ENCODE peak calls at places on chromosomes 6 and 20, in nine cellular contexts. W is IMR-90; N is fibroblast of lung; I is heart right ventricle; D is stomach; G is hepatocyte; M is right cardiac atrium; V is CD8-positive, alpha-beta T cell; J is mammary epithelial cell. O is an unnamed sample.

GRCh38 chr6:40042232-40042631 is 108.0 kb upstream of the MOCS1 start:
- DNase-seq in W (no peak), N (no peak), I (no peak), D (no peak), G (no peak), M (no peak), V (no peak), J (peak; percentile 95), O (no peak)

GRCh38 chr6:94350833-94351232 is 931.5 kb upstream of the EPHA7 start:
- DNase-seq in W (no peak), N (no peak), I (no peak), D (no peak), G (no peak), M (no peak), V (no peak), J (no peak), O (no peak)

GRCh38 chr6:111861321-111861938 is 11.8 kb downstream of the FYN start:
- DNase-seq in W (no peak), N (no peak), I (no peak), D (no peak), G (no peak), M (no peak), V (no peak), J (no peak), O (no peak)

GRCh38 chr20:31666258-31667042 is 28.7 kb downstream of the COX4I2 start:
- DNase-seq in W (no peak), N (peak; percentile 46), I (no peak), D (no peak), G (no peak), M (no peak), V (peak; percentile 30), J (no peak), O (no peak)

GRCh38 chr20:25320035-25320800 is 70.4 kb downstream of the ABHD12 start:
- DNase-seq in W (no peak), N (no peak), I (no peak), D (peak; percentile 21), G (no peak), M (no peak), V (no peak), J (no peak), O (no peak)

GRCh38 chr20:1393507-1393882 is 641 bp upstream of the FKBP1A start:
- DNase-seq in W (no peak), N (no peak), I (no peak), D (no peak), G (no peak), M (no peak), V (no peak), J (no peak), O (no peak)

GRCh38 chr20:48797275-48797825 is 30.4 kb downstream of the PREX1 start:
- DNase-seq in W (no peak), N (no peak), I (peak; percentile 31), D (no peak), G (no peak), M (no peak), V (no peak), J (no peak), O (no peak)

GRCh38 chr20:40690836-40691565 is 2.0 kb upstream of the MAFB start:
- DNase-seq in W (no peak), N (no peak), I (no peak), D (no peak), G (no peak), M (no peak), V (no peak), J (no peak), O (no peak)

GRCh38 chr6:90885611-90886056 is 298.8 kb upstream of the MAP3K7 start:
- DNase-seq in W (no peak), N (no peak), I (no peak), D (no peak), G (no peak), M (no peak), V (no peak), J (peak; percentile 63), O (peak; percentile 2)

GRCh38 chr6:52552278-52552643 is 24.6 kb downstream of the TRAM2 start:
- DNase-seq in W (no peak), N (no peak), I (no peak), D (no peak), G (no peak), M (no peak), V (no peak), J (no peak), O (no peak)

GRCh38 chr6:24872769-24873168 is 63.0 kb downstream of the RIPOR2 start:
- DNase-seq in W (no peak), N (no peak), I (no peak), D (no peak), G (peak; percentile 28), M (no peak), V (no peak), J (no peak), O (no peak)

GRCh38 chr6:73586416-73586974 is 65.7 kb upstream of the EEF1A1 start:
- DNase-seq in W (peak; percentile 41), N (peak; percentile 63), I (no peak), D (no peak), G (no peak), M (no peak), V (no peak), J (no peak), O (peak; percentile 62)

GRCh38 chr6:98842489-98843180 is 8.3 kb downstream of the POU3F2 start:
- DNase-seq in W (no peak), N (no peak), I (no peak), D (no peak), G (no peak), M (no peak), V (no peak), J (no peak), O (no peak)
- H3K4me1 ChIP-seq in W (peaks cover under 1% of the 10 kb centered on the region), N (no peaks in the 10 kb centered on the region), I (peaks cover 27% of the 10 kb centered on the region), D (peaks cover 45% of the 10 kb centered on the region), G (peaks cover 11% of the 10 kb centered on the region), M (peaks cover 3% of the 10 kb centered on the region), V (peaks cover 20% of the 10 kb centered on the region), J (peaks cover 5% of the 10 kb centered on the region), O (peaks cover 5% of the 10 kb centered on the region)

DNA sequence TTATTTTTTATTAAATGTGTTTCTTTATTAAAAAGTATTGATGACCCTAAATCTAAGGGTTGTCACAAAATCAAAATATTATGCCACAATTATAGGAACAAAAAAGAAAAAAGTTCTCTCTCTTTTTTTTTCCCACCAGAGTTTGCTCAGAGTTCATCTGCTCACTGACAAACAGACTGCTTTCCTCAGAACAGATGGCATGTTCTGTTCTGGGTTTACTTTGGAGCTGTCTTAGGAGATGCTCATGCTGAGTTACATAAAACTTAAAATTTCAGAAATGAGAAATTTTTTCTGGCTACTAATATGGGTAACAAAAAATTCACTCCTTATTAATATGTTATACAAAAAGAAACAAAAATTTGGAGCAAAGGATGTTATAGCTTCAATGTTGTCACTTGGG is 30.3 kb downstream of the STK38 start:
- DNase-seq in W (no peak), N (no peak), I (no peak), D (no peak), G (no peak), M (no peak), V (no peak), J (no peak), O (no peak)
- H3K4me1 ChIP-seq in W (no peaks in the 10 kb centered on the region), N (no peaks in the 10 kb centered on the region), I (no peaks in the 10 kb centered on the region), D (no peaks in the 10 kb centered on the region), G (no peaks in the 10 kb centered on the region), M (no peaks in the 10 kb centered on the region), V (peaks cover 38% of the 10 kb centered on the region), J (peaks cover 14% of the 10 kb centered on the region), O (no peaks in the 10 kb centered on the region)

GRCh38 chr6:163414367-163415175 is at the start of gene QKI:
- DNase-seq in W (peak; percentile 67), N (peak; percentile 72), I (peak; percentile 90), D (peak; percentile 84), G (peak; percentile 87), M (peak; percentile 90), V (peak; percentile 82), J (peak; percentile 76), O (peak; percentile 84)

GRCh38 chr6:163415176-163415619 is 680 bp downstream of the QKI start:
- DNase-seq in W (no peak), N (no peak), I (peak; percentile 34), D (no peak), G (no peak), M (peak; percentile 29), V (peak; percentile 26), J (no peak), O (no peak)

GRCh38 chr6:163416380-163416629 is 1.8 kb downstream of the QKI start:
- DNase-seq in W (no peak), N (no peak), I (no peak), D (no peak), G (no peak), M (no peak), V (no peak), J (no peak), O (peak; percentile 51)

GRCh38 chr6:163416640-163417253 is 2.2 kb downstream of the QKI start:
- DNase-seq in W (peak; percentile 87), N (peak; percentile 91), I (no peak), D (peak; percentile 58), G (peak; percentile 81), M (peak; percentile 29), V (peak; percentile 42), J (peak; percentile 79), O (peak; percentile 94)

DNA sequence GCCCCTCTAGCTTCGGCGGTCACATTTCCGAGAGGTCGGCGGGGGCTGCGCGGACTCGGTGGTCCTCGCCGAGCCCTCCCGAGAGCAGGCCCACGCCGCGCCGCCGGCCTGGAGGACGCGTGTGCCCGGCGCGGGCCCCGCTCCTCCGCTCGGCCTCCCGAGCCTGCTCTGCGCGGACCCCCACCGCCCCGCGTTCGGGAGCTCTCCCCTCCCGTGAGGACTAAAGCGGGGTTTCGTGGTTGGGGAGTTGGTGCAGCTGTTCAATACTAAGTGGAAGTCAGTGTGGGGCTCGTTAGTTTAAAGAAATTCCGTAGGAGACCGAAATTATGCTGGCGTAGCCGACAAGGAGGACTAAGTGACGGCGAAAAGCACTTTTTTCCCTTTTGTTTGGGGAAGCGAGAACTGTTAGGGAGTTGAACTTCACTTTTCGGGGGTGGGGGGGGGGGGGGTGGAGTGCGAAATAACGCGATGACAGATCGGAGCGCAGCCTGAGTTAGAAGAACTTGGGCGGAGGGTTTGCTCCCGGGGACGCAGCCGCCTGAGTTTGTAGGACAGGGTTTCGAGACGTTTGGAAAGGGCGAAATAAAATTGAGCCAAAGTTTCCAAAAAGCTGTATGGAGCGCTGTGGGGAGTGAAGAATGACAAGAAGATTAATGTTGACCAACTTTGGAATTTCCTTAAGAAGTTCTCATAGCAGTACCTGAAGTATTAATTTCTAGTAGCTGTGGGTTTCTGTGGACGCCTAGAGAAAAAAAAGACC is 1.3 kb downstream of the QKI start:
- DNase-seq in W (peak; percentile 52), N (peak; percentile 66), I (peak; percentile 51), D (peak; percentile 52), G (peak; percentile 77), M (peak; percentile 49), V (peak; percentile 17), J (peak; percentile 56), O (peak; percentile 86)
- H3K4me1 ChIP-seq in W (peaks cover 2% of the 10 kb centered on the region), N (peaks cover 3% of the 10 kb centered on the region), I (peaks cover 31% of the 10 kb centered on the region), D (peaks cover 51% of the 10 kb centered on the region), G (peaks cover 14% of the 10 kb centered on the region), M (no peaks in the 10 kb centered on the region), V (peaks cover 34% of the 10 kb centered on the region), J (peaks cover 5% of the 10 kb centered on the region), O (peaks cover 19% of the 10 kb centered on the region)

DNA sequence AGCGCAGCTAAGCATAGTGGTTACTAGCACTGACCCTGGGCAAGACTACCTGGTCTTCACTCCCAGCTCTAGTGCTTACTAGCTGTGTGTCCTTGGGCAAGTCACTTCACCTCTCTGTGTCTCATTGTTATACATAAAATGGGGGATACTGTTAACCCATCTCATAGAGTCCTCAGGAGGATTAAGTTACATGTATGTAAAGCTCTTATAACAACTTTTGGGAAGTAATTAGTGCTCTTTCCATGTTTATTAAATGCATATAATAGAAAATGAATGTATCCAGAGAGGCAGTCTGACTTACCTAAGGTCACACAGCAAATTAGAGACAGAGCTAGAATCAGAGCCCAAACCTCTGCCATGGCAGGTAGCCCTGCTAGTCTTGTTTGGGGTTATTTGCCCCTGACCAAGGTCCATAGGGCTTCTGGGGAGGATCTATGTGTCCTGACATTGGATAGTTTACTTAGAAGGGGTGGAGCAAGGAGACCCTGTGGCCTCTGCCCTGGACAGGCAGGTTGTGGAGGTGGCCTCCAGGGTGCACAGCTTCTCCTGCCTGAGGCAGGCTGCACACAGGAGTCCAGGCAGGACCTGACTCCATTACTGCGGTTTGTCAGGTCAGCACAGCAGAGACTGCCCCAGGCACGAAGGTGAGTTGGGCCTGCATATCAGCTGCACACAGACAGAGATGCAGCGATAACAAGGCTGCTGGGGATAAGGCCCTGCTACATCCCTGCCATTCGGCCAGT is 8.4 kb upstream of the MAPK13 start:
- DNase-seq in W (no peak), N (no peak), I (no peak), D (no peak), G (no peak), M (no peak), V (no peak), J (no peak), O (no peak)
- H3K4me1 ChIP-seq in W (peaks cover 11% of the 10 kb centered on the region), N (peaks cover 9% of the 10 kb centered on the region), I (peaks cover 17% of the 10 kb centered on the region), D (peaks cover 47% of the 10 kb centered on the region), G (peaks cover 11% of the 10 kb centered on the region), M (peaks cover 12% of the 10 kb centered on the region), V (peaks cover 88% of the 10 kb centered on the region), J (peaks cover 6% of the 10 kb centered on the region), O (peaks cover 27% of the 10 kb centered on the region)